ENCODE peak calls at places on chromosomes 16 and 17, in five cellular contexts. One of them, this sample, is unnamed.

GRCh38 chr17:13727441-13728171 is 125.9 kb upstream of the HS3ST3A1 start:
- DNase-seq in AG08395: peak
- DNase-seq in NCI-H774: no peak
- DNase-seq in stimulated activated CD4-positive, alpha-beta T cell treated with anti-CD3 and anti-CD28 coated beads, Interleukin-12 subunit alpha, Interleukin-12 subunit beta, amount 100 ng/mL, for 48 hours: no peak
- DNase-seq in OCI-LY7: no peak
- DNase-seq in this sample: no peak

GRCh38 chr17:67059372-67059771 is 15.0 kb downstream of the CACNG1 start:
- DNase-seq in AG08395: no peak
- DNase-seq in NCI-H774: no peak
- DNase-seq in stimulated activated CD4-positive, alpha-beta T cell treated with anti-CD3 and anti-CD28 coated beads, Interleukin-12 subunit alpha, Interleukin-12 subunit beta, amount 100 ng/mL, for 48 hours: no peak
- DNase-seq in OCI-LY7: no peak
- DNase-seq in this sample: no peak

GRCh38 chr16:54072237-54072636 is 214.3 kb downstream of the IRX3 start:
- DNase-seq in stimulated activated CD4-positive, alpha-beta T cell treated with anti-CD3 and anti-CD28 coated beads, Interleukin-12 subunit alpha, Interleukin-12 subunit beta, amount 100 ng/mL, for 48 hours: no peak
- DNase-seq in OCI-LY7: no peak
- DNase-seq in NCI-H774: no peak
- DNase-seq in AG08395: no peak
- DNase-seq in this sample: no peak

GRCh38 chr17:55237826-55238196 is 26.9 kb upstream of the HLF start:
- DNase-seq in stimulated activated CD4-positive, alpha-beta T cell treated with anti-CD3 and anti-CD28 coated beads, Interleukin-12 subunit alpha, Interleukin-12 subunit beta, amount 100 ng/mL, for 48 hours: no peak
- DNase-seq in AG08395: no peak
- DNase-seq in NCI-H774: no peak
- DNase-seq in OCI-LY7: no peak
- DNase-seq in this sample: no peak

GRCh38 chr16:86457621-86458456 is 52.5 kb upstream of the FOXF1 start:
- DNase-seq in AG08395: peak
- DNase-seq in NCI-H774: no peak
- DNase-seq in OCI-LY7: no peak
- DNase-seq in stimulated activated CD4-positive, alpha-beta T cell treated with anti-CD3 and anti-CD28 coated beads, Interleukin-12 subunit alpha, Interleukin-12 subunit beta, amount 100 ng/mL, for 48 hours: no peak
- DNase-seq in this sample: no peak

GRCh38 chr17:45284176-45285140 is 22.6 kb upstream of the SPATA32 start:
- DNase-seq in AG08395: no peak
- DNase-seq in stimulated activated CD4-positive, alpha-beta T cell treated with anti-CD3 and anti-CD28 coated beads, Interleukin-12 subunit alpha, Interleukin-12 subunit beta, amount 100 ng/mL, for 48 hours: no peak
- DNase-seq in NCI-H774: no peak
- DNase-seq in OCI-LY7: peak
- DNase-seq in this sample: no peak

GRCh38 chr17:73399056-73399455 is 87.3 kb upstream of the CDC42EP4 start:
- DNase-seq in AG08395: no peak
- DNase-seq in OCI-LY7: no peak
- DNase-seq in stimulated activated CD4-positive, alpha-beta T cell treated with anti-CD3 and anti-CD28 coated beads, Interleukin-12 subunit alpha, Interleukin-12 subunit beta, amount 100 ng/mL, for 48 hours: no peak
- DNase-seq in NCI-H774: no peak
- DNase-seq in this sample: no peak

GRCh38 chr16:56909484-56910113 is 22.3 kb upstream of the HERPUD1 start:
- DNase-seq in stimulated activated CD4-positive, alpha-beta T cell treated with anti-CD3 and anti-CD28 coated beads, Interleukin-12 subunit alpha, Interleukin-12 subunit beta, amount 100 ng/mL, for 48 hours: no peak
- DNase-seq in OCI-LY7: no peak
- DNase-seq in NCI-H774: no peak
- DNase-seq in AG08395: peak
- DNase-seq in this sample: no peak

GRCh38 chr17:57987582-57988300 is at the start of gene VEZF1:
- DNase-seq in NCI-H774: peak
- DNase-seq in AG08395: peak
- DNase-seq in stimulated activated CD4-positive, alpha-beta T cell treated with anti-CD3 and anti-CD28 coated beads, Interleukin-12 subunit alpha, Interleukin-12 subunit beta, amount 100 ng/mL, for 48 hours: peak
- DNase-seq in OCI-LY7: peak
- DNase-seq in this sample: peak

GRCh38 chr16:31202402-31203385 is at the start of gene PYCARD:
- DNase-seq in stimulated activated CD4-positive, alpha-beta T cell treated with anti-CD3 and anti-CD28 coated beads, Interleukin-12 subunit alpha, Interleukin-12 subunit beta, amount 100 ng/mL, for 48 hours: no peak
- DNase-seq in OCI-LY7: peak
- DNase-seq in AG08395: peak
- DNase-seq in NCI-H774: no peak
- DNase-seq in this sample: no peak

GRCh38 chr17:80678621-80679020 is 134.0 kb downstream of the RPTOR start:
- DNase-seq in OCI-LY7: no peak
- DNase-seq in stimulated activated CD4-positive, alpha-beta T cell treated with anti-CD3 and anti-CD28 coated beads, Interleukin-12 subunit alpha, Interleukin-12 subunit beta, amount 100 ng/mL, for 48 hours: peak
- DNase-seq in AG08395: peak
- DNase-seq in NCI-H774: no peak
- DNase-seq in this sample: no peak